ENCODE peak calls at places on chromosomes 1 and 21, in ten cellular contexts. F is foreskin fibroblast; Z is cardiac muscle cell; X is T-cell; O is M059J; A is nephron progenitor cell; H is activated CD4-positive, alpha-beta T cell treated with anti-CD3 and anti-CD28 coated beads, Interleukin-2, amount 50 U/mL, for 48 hours; I is AG08395; E is omental fat pad; M is psoas muscle. C is an unnamed sample.

GRCh38 chr1:24237046-24237371 is 49.9 kb upstream of the IFNLR1 start:
- DNase-seq in I (no peak), X (no peak), M (no peak), F (no peak), Z (no peak), A (no peak), O (no peak), H (no peak), E (no peak), C (no peak)

GRCh38 chr1:43768168-43768567 is 60.8 kb downstream of the ST3GAL3 start:
- DNase-seq in E (no peak), O (no peak), M (no peak), X (no peak), H (no peak), A (no peak), F (no peak), Z (no peak), I (no peak), C (no peak)

GRCh38 chr1:84365225-84366221 is 32.8 kb upstream of the DNASE2B start:
- DNase-seq in M (no peak), Z (peak; percentile 92), A (no peak), F (peak; percentile 98), I (peak; percentile 93), X (no peak), E (no peak), O (peak; percentile 99), H (no peak), C (no peak)

GRCh38 chr1:115330480-115331013 is 7.5 kb downstream of the NGF start:
- DNase-seq in A (no peak), F (peak; percentile 90), O (peak; percentile 89), E (no peak), M (no peak), H (no peak), Z (no peak), I (peak; percentile 80), X (no peak), C (no peak)

GRCh38 chr1:19981507-19982312 is 2.3 kb upstream of the PLA2G2A start:
- DNase-seq in Z (peak; percentile 21), M (no peak), H (no peak), O (no peak), E (no peak), A (no peak), F (no peak), I (no peak), X (no peak), C (no peak)

GRCh38 chr1:227773558-227773957 is 38.3 kb downstream of the SNAP47 start:
- DNase-seq in M (no peak), I (no peak), H (no peak), Z (no peak), X (no peak), O (no peak), E (no peak), A (no peak), F (no peak), C (no peak)

GRCh38 chr21:39088831-39089380 is 94.3 kb downstream of the PSMG1 start:
- DNase-seq in M (peak; percentile 39), E (no peak), H (no peak), X (no peak), I (peak; percentile 58), F (peak; percentile 49), Z (peak; percentile 52), O (peak; percentile 82), A (no peak), C (no peak)

GRCh38 chr1:109823543-109824348 is 60.0 kb upstream of the EPS8L3 start:
- DNase-seq in I (peak; percentile 51), F (peak; percentile 41), Z (peak; percentile 63), M (peak; percentile 73), A (peak; percentile 35), X (no peak), E (no peak), O (peak; percentile 92), H (no peak), C (no peak)

GRCh38 chr21:42937960-42938580 is 12.6 kb upstream of the ERVH48-1 start:
- DNase-seq in M (no peak), E (no peak), F (no peak), A (no peak), Z (peak; percentile 31), X (no peak), O (no peak), H (no peak), I (no peak), C (no peak)

GRCh38 chr1:36225298-36225899 is 1.2 kb downstream of the THRAP3 start:
- DNase-seq in E (no peak), H (no peak), M (no peak), F (no peak), X (no peak), Z (no peak), I (no peak), O (no peak), A (no peak), C (no peak)

GRCh38 chr1:204578867-204579664 is 62.9 kb downstream of the MDM4 start:
- DNase-seq in M (no peak), F (no peak), E (no peak), I (peak; percentile 29), A (peak; percentile 34), H (peak; percentile 41), X (no peak), Z (peak; percentile 69), O (peak; percentile 21), C (no peak)

GRCh38 chr1:61081637-61082335 is 575 bp upstream of the NFIA start:
- DNase-seq in X (no peak), Z (peak; percentile 83), I (no peak), H (peak; percentile 76), O (peak; percentile 24), A (peak; percentile 45), E (no peak), F (no peak), M (peak; percentile 54), C (no peak)

GRCh38 chr1:116984406-116985160 is 17.0 kb upstream of the CD101 start:
- DNase-seq in I (no peak), E (no peak), O (no peak), H (no peak), Z (no peak), A (no peak), M (peak; percentile 24), F (no peak), X (no peak), C (no peak)

GRCh38 chr1:156691665-156692408 is 13.5 kb downstream of the CRABP2 start:
- DNase-seq in I (no peak), F (no peak), O (peak; percentile 66), Z (no peak), H (no peak), M (no peak), X (no peak), E (no peak), A (peak; percentile 60), C (no peak)

GRCh38 chr1:204331847-204332487 is 27.8 kb downstream of the PLEKHA6 start:
- DNase-seq in F (no peak), E (no peak), Z (no peak), M (no peak), A (no peak), O (no peak), X (no peak), I (no peak), H (no peak), C (no peak)

GRCh38 chr1:6260433-6260934 is 414 bp downstream of the GPR153 start:
- DNase-seq in Z (no peak), I (peak; percentile 11), O (no peak), X (no peak), F (no peak), E (no peak), A (peak; percentile 57), H (no peak), M (peak; percentile 57), C (no peak)

GRCh38 chr21:45074048-45074817 is at the start of gene ADARB1:
- DNase-seq in I (peak; percentile 90), F (peak; percentile 53), H (peak; percentile 62), E (no peak), Z (peak; percentile 64), O (peak; percentile 36), M (peak; percentile 65), X (peak; percentile 55), A (peak; percentile 78), C (peak; percentile 72)

GRCh38 chr21:30234050-30234449 is 18.2 kb upstream of the CLDN8 start:
- DNase-seq in M (no peak), I (no peak), H (no peak), A (no peak), E (no peak), Z (no peak), F (no peak), O (no peak), X (no peak), C (no peak)

GRCh38 chr1:19458815-19459417 is 26.4 kb downstream of the CAPZB start:
- DNase-seq in M (no peak), I (no peak), F (no peak), O (no peak), Z (no peak), E (no peak), A (no peak), X (no peak), H (no peak), C (no peak)

GRCh38 chr1:42730988-42731387 is 9.0 kb downstream of the CLDN19 start:
- DNase-seq in A (no peak), F (no peak), X (no peak), E (no peak), O (peak; percentile 32), H (peak; percentile 79), I (no peak), M (no peak), Z (no peak), C (no peak)

GRCh38 chr1:154193821-154194220 is 1.9 kb upstream of the TPM3 start:
- DNase-seq in A (no peak), F (peak; percentile 14), H (no peak), Z (peak; percentile 26), O (peak; percentile 72), I (no peak), X (no peak), M (peak; percentile 83), E (no peak), C (no peak)